ENCODE peak calls at places on chromosomes 11 and 22, in five cellular contexts. One of them, this sample, is unnamed.

GRCh38 chr11:66683877-66684276 is 6.2 kb upstream of the RBM4B start:
- DNase-seq in HepG2: no peak
- DNase-seq in H1: no peak
- DNase-seq in K562: no peak
- DNase-seq in GM12878: no peak
- DNase-seq in this sample: no peak

GRCh38 chr11:45535033-45535432 is 130.4 kb downstream of the CHST1 start:
- DNase-seq in H1: no peak
- DNase-seq in K562: no peak
- DNase-seq in HepG2: no peak
- DNase-seq in GM12878: no peak
- DNase-seq in this sample: no peak

GRCh38 chr11:613369-613968 is 2.3 kb downstream of the IRF7 start:
- DNase-seq in GM12878: no peak
- DNase-seq in K562: peak; percentile 92
- DNase-seq in H1: peak; percentile 86
- DNase-seq in HepG2: no peak
- DNase-seq in this sample: peak; percentile 59

GRCh38 chr11:25891960-25892359 is 440.0 kb upstream of the ANO3 start:
- DNase-seq in HepG2: no peak
- DNase-seq in K562: no peak
- DNase-seq in H1: no peak
- DNase-seq in GM12878: no peak
- DNase-seq in this sample: no peak

GRCh38 chr11:66331542-66332370 is 4.5 kb downstream of the RIN1 start:
- DNase-seq in GM12878: no peak
- DNase-seq in HepG2: no peak
- DNase-seq in K562: no peak
- DNase-seq in H1: no peak
- DNase-seq in this sample: no peak

GRCh38 chr11:69003301-69003865 is 9.7 kb downstream of the MRGPRF start:
- DNase-seq in K562: no peak
- DNase-seq in GM12878: no peak
- DNase-seq in H1: no peak
- DNase-seq in HepG2: no peak
- DNase-seq in this sample: no peak

GRCh38 chr11:35177370-35177769 is 38.4 kb downstream of the CD44 start:
- DNase-seq in K562: no peak
- DNase-seq in H1: no peak
- DNase-seq in HepG2: no peak
- DNase-seq in GM12878: no peak
- DNase-seq in this sample: no peak

GRCh38 chr11:119685073-119685746 is 43.8 kb downstream of the NECTIN1 start:
- DNase-seq in HepG2: no peak
- DNase-seq in GM12878: no peak
- DNase-seq in H1: no peak
- DNase-seq in K562: no peak
- DNase-seq in this sample: no peak

GRCh38 chr11:133134561-133135173 is 397.6 kb downstream of the OPCML start:
- DNase-seq in K562: peak; percentile 66
- DNase-seq in GM12878: peak; percentile 16
- DNase-seq in HepG2: peak; percentile 39
- DNase-seq in H1: peak; percentile 83
- DNase-seq in this sample: no peak

GRCh38 chr11:104649002-104649401 is 249.3 kb downstream of the CASP12 start:
- DNase-seq in GM12878: no peak
- DNase-seq in K562: no peak
- DNase-seq in HepG2: no peak
- DNase-seq in H1: no peak
- DNase-seq in this sample: no peak

GRCh38 chr11:120564573-120565301 is 53.2 kb downstream of the GRIK4 start:
- DNase-seq in K562: peak; percentile 35
- DNase-seq in HepG2: no peak
- DNase-seq in H1: no peak
- DNase-seq in GM12878: peak; percentile 49
- DNase-seq in this sample: no peak

GRCh38 chr11:1776944-1777715 is 13.4 kb upstream of the CTSD start:
- DNase-seq in HepG2: no peak
- DNase-seq in K562: no peak
- DNase-seq in GM12878: no peak
- DNase-seq in H1: no peak
- DNase-seq in this sample: no peak

GRCh38 chr11:134578807-134579708 is 167.0 kb upstream of the B3GAT1 start:
- DNase-seq in HepG2: peak; percentile 9
- DNase-seq in GM12878: no peak
- DNase-seq in K562: no peak
- DNase-seq in H1: peak; percentile 45
- DNase-seq in this sample: peak; percentile 18

GRCh38 chr22:43723816-43724215 is 88.3 kb downstream of the EFCAB6 start:
- DNase-seq in GM12878: no peak
- DNase-seq in H1: peak; percentile 34
- DNase-seq in K562: no peak
- DNase-seq in HepG2: no peak
- DNase-seq in this sample: no peak

GRCh38 chr11:12989428-12990242 is 19.5 kb upstream of the RASSF10 start:
- DNase-seq in H1: no peak
- DNase-seq in GM12878: no peak
- DNase-seq in K562: peak; percentile 75
- DNase-seq in HepG2: no peak
- DNase-seq in this sample: no peak

GRCh38 chr22:41826430-41827383 is 6.2 kb upstream of the SREBF2 start:
- DNase-seq in GM12878: no peak
- DNase-seq in K562: no peak
- DNase-seq in HepG2: no peak
- DNase-seq in H1: no peak
- DNase-seq in this sample: no peak

GRCh38 chr11:118447423-118447822 is 11.1 kb downstream of the KMT2A start:
- DNase-seq in H1: no peak
- DNase-seq in GM12878: no peak
- DNase-seq in HepG2: no peak
- DNase-seq in K562: no peak
- DNase-seq in this sample: no peak

GRCh38 chr11:83002047-83002446 is 69.7 kb downstream of the RAB30 start:
- DNase-seq in GM12878: no peak
- DNase-seq in HepG2: no peak
- DNase-seq in H1: no peak
- DNase-seq in K562: no peak
- DNase-seq in this sample: no peak

GRCh38 chr11:74417379-74417804 is 19.2 kb upstream of the PGM2L1 start:
- DNase-seq in GM12878: no peak
- DNase-seq in H1: no peak
- DNase-seq in K562: no peak
- DNase-seq in HepG2: no peak
- DNase-seq in this sample: no peak

GRCh38 chr11:12818333-12819015 is 144.3 kb downstream of the TEAD1 start:
- DNase-seq in GM12878: no peak
- DNase-seq in K562: no peak
- DNase-seq in H1: no peak
- DNase-seq in HepG2: no peak
- DNase-seq in this sample: no peak

GRCh38 chr22:42902875-42903510 is 45.9 kb upstream of the ARFGAP3 start:
- DNase-seq in GM12878: no peak
- DNase-seq in H1: no peak
- DNase-seq in K562: no peak
- DNase-seq in HepG2: no peak
- DNase-seq in this sample: no peak

GRCh38 chr22:40791241-40791640 is 27.9 kb downstream of the SLC25A17 start:
- DNase-seq in HepG2: no peak
- DNase-seq in H1: no peak
- DNase-seq in K562: no peak
- DNase-seq in GM12878: no peak
- DNase-seq in this sample: no peak

GRCh38 chr11:20089357-20089756 is 70.9 kb downstream of the DBX1 start:
- DNase-seq in GM12878: no peak
- DNase-seq in K562: no peak
- DNase-seq in HepG2: no peak
- DNase-seq in H1: no peak
- DNase-seq in this sample: no peak

GRCh38 chr11:35458846-35459245 is 39.5 kb upstream of the SLC1A2 start:
- DNase-seq in HepG2: no peak
- DNase-seq in K562: no peak
- DNase-seq in H1: no peak
- DNase-seq in GM12878: no peak
- DNase-seq in this sample: no peak

GRCh38 chr11:11244470-11245080 is 108.5 kb downstream of the CSNK2A3 start:
- DNase-seq in H1: no peak
- DNase-seq in HepG2: no peak
- DNase-seq in GM12878: no peak
- DNase-seq in K562: no peak
- DNase-seq in this sample: no peak
- TF ChIP-seq CEBPB in H1: no peak
- TF ChIP-seq CEBPB in HepG2: no peak
- TF ChIP-seq CEBPB in GM12878: no peak
- TF ChIP-seq CEBPB in K562: no peak
- TF ChIP-seq CEBPB in this sample: no peak

DNA sequence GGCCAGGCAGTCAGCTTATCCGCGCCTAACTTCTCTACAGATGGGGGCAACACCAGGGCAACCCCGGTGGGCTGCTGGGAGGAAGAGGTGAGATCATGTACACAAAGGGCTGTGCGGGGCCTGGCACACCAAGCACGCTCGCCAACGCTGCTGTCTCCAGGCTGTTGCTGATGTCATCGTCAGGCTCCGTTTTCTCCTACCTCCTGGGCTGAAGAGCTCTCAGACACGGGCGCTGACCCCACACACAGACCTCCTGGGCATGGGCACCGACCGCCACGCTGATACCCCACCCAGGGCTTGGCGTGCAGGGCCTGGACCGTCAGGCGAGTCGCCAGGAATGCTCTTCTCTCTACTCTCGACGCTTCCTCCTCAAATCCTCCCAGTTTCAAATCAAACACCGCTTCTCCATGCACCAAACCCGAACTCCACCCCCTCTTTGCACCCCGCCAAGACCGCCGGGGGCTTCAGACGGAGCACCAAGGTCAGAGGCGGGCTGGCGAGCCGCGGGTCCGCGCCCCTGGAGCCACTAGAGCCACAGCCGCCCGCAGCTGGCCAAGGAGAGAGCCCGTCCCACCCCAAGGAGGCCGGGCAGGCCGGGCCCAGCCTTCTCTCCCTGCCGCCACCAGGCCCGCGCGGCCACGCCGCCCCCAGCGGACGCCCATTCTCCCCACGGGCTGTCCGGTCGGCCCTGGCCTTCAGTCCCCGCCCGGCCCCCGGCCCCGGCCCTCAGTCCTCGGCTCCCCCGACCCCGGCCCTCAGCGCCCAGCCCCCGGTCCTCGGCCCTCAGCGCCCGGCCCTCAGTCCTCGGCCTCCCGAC is 772 bp downstream of the SBF1 start:
- DNase-seq in H1: no peak
- DNase-seq in GM12878: no peak
- DNase-seq in K562: peak; percentile 53
- DNase-seq in HepG2: no peak
- DNase-seq in this sample: no peak
- TF ChIP-seq JUND in H1: no peak
- TF ChIP-seq JUND in GM12878: no peak
- TF ChIP-seq JUND in K562: no peak
- TF ChIP-seq JUND in HepG2: no peak
- TF ChIP-seq JUND in this sample: no peak

DNA sequence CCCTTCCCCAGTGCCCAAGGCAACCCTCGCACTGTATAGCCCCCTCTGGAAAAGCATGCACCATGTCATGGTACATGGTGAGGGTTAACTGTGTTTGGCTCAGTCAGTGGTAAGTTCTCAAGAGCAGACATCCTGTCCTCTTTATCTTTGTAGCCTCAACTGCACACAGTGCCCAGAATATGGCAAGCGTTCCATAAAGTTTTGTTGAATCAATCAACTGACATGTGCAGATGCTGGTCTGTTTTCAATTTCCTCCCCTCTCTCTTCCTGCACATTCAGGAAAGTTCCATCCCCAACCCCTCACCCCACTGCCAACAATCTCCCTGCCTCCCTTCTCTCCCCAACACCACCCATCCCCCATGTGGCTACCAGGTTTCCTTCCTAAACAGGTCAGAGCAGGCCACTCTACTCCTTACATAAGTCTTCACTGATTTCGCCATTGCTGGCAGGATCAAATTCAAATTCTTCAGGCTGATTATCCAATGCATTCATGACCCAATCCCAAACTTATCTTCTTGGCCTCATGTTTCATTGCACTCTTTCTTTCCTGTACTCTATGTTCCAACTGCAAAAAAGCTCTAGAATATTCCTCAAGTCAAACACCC is 15.5 kb upstream of the TMPRSS5 start:
- DNase-seq in K562: no peak
- DNase-seq in H1: no peak
- DNase-seq in GM12878: no peak
- DNase-seq in HepG2: no peak
- DNase-seq in this sample: no peak
- TF ChIP-seq CEBPB in K562: no peak
- TF ChIP-seq CEBPB in H1: no peak
- TF ChIP-seq CEBPB in GM12878: no peak
- TF ChIP-seq CEBPB in HepG2: no peak
- TF ChIP-seq CEBPB in this sample: no peak

GRCh38 chr22:19871023-19871844 is 16.6 kb upstream of the GNB1L start:
- DNase-seq in HepG2: no peak
- DNase-seq in GM12878: no peak
- DNase-seq in K562: no peak
- DNase-seq in H1: peak; percentile 40
- DNase-seq in this sample: no peak
- TF ChIP-seq JUND in HepG2: no peak
- TF ChIP-seq JUND in GM12878: no peak
- TF ChIP-seq JUND in K562: no peak
- TF ChIP-seq JUND in H1: no peak
- TF ChIP-seq JUND in this sample: no peak

GRCh38 chr11:62071408-62071807 is 52.4 kb upstream of the INCENP start:
- DNase-seq in GM12878: no peak
- DNase-seq in HepG2: no peak
- DNase-seq in H1: no peak
- DNase-seq in K562: no peak
- DNase-seq in this sample: no peak

GRCh38 chr11:62077136-62077535 is 46.7 kb upstream of the INCENP start:
- DNase-seq in K562: no peak
- DNase-seq in HepG2: no peak
- DNase-seq in GM12878: no peak
- DNase-seq in H1: no peak
- DNase-seq in this sample: no peak

GRCh38 chr11:62073061-62073460 is 50.8 kb upstream of the INCENP start:
- DNase-seq in H1: no peak
- DNase-seq in HepG2: no peak
- DNase-seq in GM12878: no peak
- DNase-seq in K562: no peak
- DNase-seq in this sample: no peak

GRCh38 chr11:62069961-62070919 is 53.6 kb upstream of the INCENP start:
- DNase-seq in H1: no peak
- DNase-seq in GM12878: no peak
- DNase-seq in K562: no peak
- DNase-seq in HepG2: no peak
- DNase-seq in this sample: no peak

DNA sequence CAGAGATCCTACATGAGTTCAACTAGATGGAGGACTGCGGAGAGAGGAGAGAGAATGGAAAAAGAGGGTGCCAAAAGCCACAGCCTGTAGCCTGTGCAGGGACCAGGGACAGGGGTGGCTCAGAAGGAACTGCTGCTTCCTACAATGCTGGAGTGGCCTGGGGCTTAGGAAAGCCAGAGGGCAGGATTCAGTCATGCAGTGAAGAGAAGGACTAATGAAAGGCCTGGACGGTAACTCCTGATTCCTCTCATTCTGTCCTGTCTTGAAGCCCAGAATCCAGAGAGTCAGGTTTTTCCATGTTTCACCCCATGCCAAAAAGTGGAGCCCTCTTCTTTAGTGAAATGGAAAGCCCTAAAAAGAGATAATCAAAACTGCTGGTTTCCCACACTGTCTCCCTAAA is 48.4 kb upstream of the INCENP start:
- DNase-seq in H1: no peak
- DNase-seq in K562: no peak
- DNase-seq in GM12878: no peak
- DNase-seq in HepG2: no peak
- DNase-seq in this sample: no peak
- TF ChIP-seq CEBPB in H1: no peak
- TF ChIP-seq CEBPB in K562: no peak
- TF ChIP-seq CEBPB in GM12878: no peak
- TF ChIP-seq CEBPB in HepG2: no peak
- TF ChIP-seq CEBPB in this sample: no peak